ENCODE peak calls at places on chromosomes 11 and 22, in four cellular contexts. I, K, J and D are unnamed samples.

GRCh38 chr11:12457030-12457600 is 79.7 kb downstream of the PARVA start:
- DNase-seq in J (peak; percentile 73), K (no peak), I (no peak), D (peak; percentile 48)

GRCh38 chr11:57491371-57492061 is 24.0 kb downstream of the SLC43A1 start:
- DNase-seq in I (peak; percentile 64), J (peak; percentile 6), K (peak; percentile 46), D (peak; percentile 52)

GRCh38 chr11:14336507-14337503 is 22.2 kb downstream of the RRAS2 start:
- DNase-seq in K (no peak), J (peak; percentile 98), I (no peak), D (peak; percentile 96)

GRCh38 chr11:71461696-71462095 is 8.7 kb downstream of the NADSYN1 start:
- DNase-seq in I (no peak), K (no peak), J (no peak), D (no peak)

GRCh38 chr11:17978553-17979287 is 34.1 kb downstream of the SERGEF start:
- DNase-seq in K (peak; percentile 42), J (peak; percentile 33), I (no peak), D (peak; percentile 62)

GRCh38 chr22:31206896-31207687 is 5.0 kb upstream of the LIMK2 start:
- DNase-seq in K (peak; percentile 57), I (no peak), J (no peak), D (no peak)

GRCh38 chr11:108122166-108122628 is 830 bp downstream of the ACAT1 start:
- DNase-seq in I (no peak), J (peak; percentile 22), K (no peak), D (peak; percentile 41)

GRCh38 chr11:63985812-63986155 is 454 bp upstream of the OTUB1 start:
- DNase-seq in I (peak; percentile 84), J (no peak), K (no peak), D (no peak)

GRCh38 chr11:106463154-106463553 is 385.7 kb downstream of the AASDHPPT start:
- DNase-seq in J (no peak), K (no peak), I (no peak), D (no peak)

GRCh38 chr11:112162761-112163669 is 879 bp downstream of the IL18 start:
- DNase-seq in I (no peak), K (no peak), J (no peak), D (no peak)

GRCh38 chr11:1953489-1954284 is 6.6 kb downstream of the MRPL23 start:
- DNase-seq in I (no peak), K (peak; percentile 54), J (no peak), D (peak; percentile 41)

GRCh38 chr22:29073618-29074275 is 912 bp downstream of the KREMEN1 start:
- DNase-seq in K (peak; percentile 53), I (no peak), J (no peak), D (peak; percentile 34)

GRCh38 chr22:37018815-37019308 is 385 bp downstream of the TST start:
- DNase-seq in K (peak; percentile 74), I (no peak), J (peak; percentile 19), D (peak; percentile 37)

GRCh38 chr22:38177926-38178604 is 3.6 kb downstream of the PLA2G6 start:
- DNase-seq in J (peak; percentile 87), I (no peak), K (peak; percentile 30), D (peak; percentile 85)

GRCh38 chr11:10561043-10561818 is 7.2 kb downstream of the LYVE1 start:
- DNase-seq in J (no peak), K (no peak), I (no peak), D (no peak)

GRCh38 chr22:48517039-48518030 is 1310.3 kb downstream of the BRD1 start:
- DNase-seq in I (no peak), K (no peak), J (no peak), D (no peak)

GRCh38 chr22:39244496-39245129 is at the start of gene PDGFB:
- DNase-seq in I (no peak), K (peak; percentile 63), J (no peak), D (peak; percentile 42)

GRCh38 chr22:36467946-36468345 is 13.5 kb downstream of the TXN2 start:
- DNase-seq in J (peak; percentile 94), K (peak; percentile 48), I (no peak), D (peak; percentile 92)

GRCh38 chr11:69311767-69312385 is 17.9 kb downstream of the MYEOV start:
- DNase-seq in J (no peak), I (peak; percentile 71), K (no peak), D (no peak)

GRCh38 chr11:127017482-127017881 is 16.9 kb upstream of the KIRREL3 start:
- DNase-seq in I (no peak), K (no peak), J (peak; percentile 60), D (peak; percentile 14)

GRCh38 chr11:130441726-130442125 is 6.7 kb upstream of the ADAMTS15 start:
- DNase-seq in J (no peak), I (no peak), K (no peak), D (no peak)
- TF ChIP-seq CTCF in J (no peak), I (no peak), K (no peak), D (no peak)

GRCh38 chr22:20922141-20922751 is 5.0 kb downstream of the CRKL start:
- DNase-seq in K (no peak), J (no peak), I (no peak), D (no peak)
- H3K4me3 ChIP-seq in K (no peak overlapping the region), J (no peak overlapping the region), I (no peak overlapping the region), D (no peak overlapping the region)

GRCh38 chr11:104997288-104997687 is 25.7 kb downstream of the CASP5 start:
- DNase-seq in I (no peak), J (no peak), K (no peak), D (peak; percentile 75)
- TF ChIP-seq CTCF in I (no peak), J (no peak), K (no peak), D (peak; percentile 39)

GRCh38 chr11:67584205-67584880 is 731 bp downstream of the GSTP1 start:
- DNase-seq in J (no peak), K (peak; percentile 75), I (peak; percentile 62), D (peak; percentile 73)

GRCh38 chr11:67585911-67586310 is 2.3 kb downstream of the GSTP1 start:
- DNase-seq in J (no peak), K (no peak), I (no peak), D (no peak)

GRCh38 chr11:67583319-67584204 is at the start of gene GSTP1:
- DNase-seq in J (peak; percentile 75), I (peak; percentile 89), K (peak; percentile 94), D (peak; percentile 90)

GRCh38 chr11:67586568-67587250 is 3.1 kb downstream of the GSTP1 start:
- DNase-seq in J (no peak), K (no peak), I (no peak), D (no peak)

DNA sequence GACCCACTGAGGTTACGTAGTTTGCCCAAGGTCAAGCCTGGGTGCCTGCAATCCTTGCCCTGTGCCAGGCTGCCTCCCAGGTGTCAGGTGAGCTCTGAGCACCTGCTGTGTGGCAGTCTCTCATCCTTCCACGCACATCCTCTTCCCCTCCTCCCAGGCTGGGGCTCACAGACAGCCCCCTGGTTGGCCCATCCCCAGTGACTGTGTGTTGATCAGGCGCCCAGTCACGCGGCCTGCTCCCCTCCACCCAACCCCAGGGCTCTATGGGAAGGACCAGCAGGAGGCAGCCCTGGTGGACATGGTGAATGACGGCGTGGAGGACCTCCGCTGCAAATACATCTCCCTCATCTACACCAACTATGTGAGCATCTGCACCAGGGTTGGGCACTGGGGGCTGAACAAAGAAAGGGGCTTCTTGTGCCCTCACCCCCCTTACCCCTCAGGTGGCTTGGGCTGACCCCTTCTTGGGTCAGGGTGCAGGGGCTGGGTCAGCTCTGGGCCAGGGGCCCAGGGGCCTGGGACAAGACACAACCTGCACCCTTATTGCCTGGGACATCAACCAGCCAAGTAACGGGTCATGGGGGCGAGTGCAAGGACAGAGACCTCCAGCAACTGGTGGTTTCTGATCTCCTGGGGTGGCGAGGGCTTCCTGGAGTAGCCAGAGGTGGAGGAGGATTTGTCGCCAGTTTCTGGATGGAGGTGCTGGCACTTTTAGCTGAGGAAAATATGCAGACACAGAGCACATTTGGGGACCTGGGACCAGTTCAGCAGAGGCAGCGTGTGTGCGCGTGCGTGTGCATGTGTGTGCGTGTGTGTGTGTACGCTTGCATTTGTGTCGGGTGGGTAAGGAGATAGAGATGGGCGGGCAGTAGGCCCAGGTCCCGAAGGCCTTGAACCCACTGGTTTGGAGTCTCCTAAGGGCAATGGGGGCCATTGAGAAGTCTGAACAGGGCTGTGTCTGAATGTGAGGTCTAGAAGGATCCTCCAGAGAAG is 1.6 kb downstream of the GSTP1 start:
- DNase-seq in K (no peak), J (no peak), I (no peak), D (no peak)
- H3K4me3 ChIP-seq in K (peak overlapping the region; percentile 91), J (peak overlapping the region; percentile 80), I (no peak overlapping the region), D (peak overlapping the region; percentile 56)

GRCh38 chr11:86571273-86571948 is 101.0 kb downstream of the ME3 start:
- DNase-seq in I (no peak), J (no peak), K (no peak), D (no peak)
- TF ChIP-seq CTCF in I (no peak), J (peak; percentile 74), K (peak; percentile 22), D (peak; percentile 53)

GRCh38 chr11:59427068-59427382 is 812 bp upstream of the OR5A2 start:
- DNase-seq in J (no peak), I (no peak), K (no peak), D (no peak)
- H3K4me3 ChIP-seq in J (no peak overlapping the region), I (no peak overlapping the region), K (no peak overlapping the region), D (no peak overlapping the region)